ENCODE peak calls at places on chromosomes 4 and X, in six cellular contexts. M is keratinocyte, H is adipocyte, X is fibroblast of pulmonary artery, N is PC-3, L is heart right ventricle. Q is an unnamed sample.
A peak's percentile ranks its signal among the peaks of the same experiment; 100 is the strongest.

GRCh38 chrX:19535481-19535880 is 20.2 kb upstream of the MAP3K15 start:
- DNase-seq in M (no peak), X (peak; percentile 46), H (peak; percentile 48), N (peak; percentile 43), L (no peak), Q (peak; percentile 47)

GRCh38 chr4:113452152-113452551 is 309.4 kb downstream of the CAMK2D start:
- DNase-seq in N (no peak), L (no peak), H (no peak), M (no peak), X (no peak), Q (no peak)

GRCh38 chr4:165524532-165525190 is 145.9 kb downstream of the CPE start:
- DNase-seq in H (no peak), L (no peak), X (peak; percentile 73), N (no peak), M (no peak), Q (peak; percentile 29)

GRCh38 chrX:2370436-2370835 is 130.3 kb downstream of the DHRSX start:
- DNase-seq in M (no peak), H (peak; percentile 49), L (no peak), X (no peak), N (no peak), Q (no peak)

GRCh38 chr4:101355767-101356702 is 8.7 kb upstream of the PPP3CA start:
- DNase-seq in L (no peak), X (peak; percentile 89), M (no peak), H (peak; percentile 80), N (peak; percentile 83), Q (peak; percentile 92)

GRCh38 chr4:124903995-124904722 is 191.6 kb upstream of the ANKRD50 start:
- DNase-seq in H (peak; percentile 81), M (no peak), N (peak; percentile 71), L (peak; percentile 46), X (peak; percentile 67), Q (peak; percentile 63)

GRCh38 chr4:101615652-101616051 is 174.9 kb upstream of the BANK1 start:
- DNase-seq in X (no peak), H (no peak), L (no peak), N (no peak), M (no peak), Q (no peak)

GRCh38 chr4:151703401-151703800 is 57.4 kb downstream of the GATB start:
- DNase-seq in H (no peak), L (no peak), M (no peak), X (no peak), N (no peak), Q (no peak)

GRCh38 chr4:6855692-6856297 is 53.8 kb upstream of the TBC1D14 start:
- DNase-seq in N (peak; percentile 68), M (no peak), L (no peak), X (peak; percentile 71), H (peak; percentile 90), Q (peak; percentile 68)

GRCh38 chr4:70632028-70632427 is 3.5 kb downstream of the ENAM start:
- DNase-seq in X (peak; percentile 56), M (peak; percentile 17), N (peak; percentile 95), H (peak; percentile 13), L (no peak), Q (peak; percentile 69)

GRCh38 chr4:158169516-158169915 is 3.3 kb downstream of the GASK1B start:
- DNase-seq in N (no peak), H (no peak), X (no peak), L (no peak), M (no peak), Q (peak; percentile 33)
- H3K4me3 ChIP-seq in N (no peak overlapping the region), H (peak overlapping the region; percentile 90), X (peak overlapping the region; percentile 74), L (peak overlapping the region; percentile 71), M (no peak overlapping the region), Q (peak overlapping the region; percentile 64)

GRCh38 chrX:119482497-119483480 is 14.5 kb downstream of the SLC25A5 start:
- DNase-seq in N (peak; percentile 45), L (peak; percentile 53), M (no peak), X (peak; percentile 53), H (peak; percentile 58), Q (peak; percentile 56)

GRCh38 chrX:119479845-119480244 is 11.6 kb downstream of the SLC25A5 start:
- DNase-seq in X (no peak), H (no peak), L (no peak), M (no peak), N (no peak), Q (no peak)

GRCh38 chrX:119481218-119481875 is 13.1 kb downstream of the SLC25A5 start:
- DNase-seq in L (no peak), N (no peak), M (no peak), H (no peak), X (peak; percentile 36), Q (no peak)

GRCh38 chrX:119478504-119478903 is 10.3 kb downstream of the SLC25A5 start:
- DNase-seq in X (no peak), H (no peak), M (no peak), N (no peak), L (no peak), Q (no peak)

DNA sequence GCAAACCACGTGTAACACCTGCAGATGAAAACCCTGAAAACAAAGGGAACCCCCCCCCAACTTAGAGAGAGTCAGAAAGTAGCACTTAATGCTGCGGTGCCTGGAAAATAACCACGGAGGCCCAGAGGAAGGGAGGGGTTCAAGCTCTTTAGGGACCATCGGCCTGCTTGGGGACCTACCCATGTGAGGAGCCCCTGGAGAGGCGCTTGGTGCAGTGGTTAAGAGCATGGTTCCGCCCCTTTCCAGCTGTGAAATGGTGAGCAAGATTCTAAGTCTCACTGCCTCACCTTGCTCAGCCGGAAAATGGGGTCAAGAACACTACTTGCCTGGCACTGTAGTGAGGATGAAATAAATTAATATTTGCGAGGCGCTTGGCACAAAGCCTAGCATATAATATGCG is 13.8 kb downstream of the SLC25A5 start:
- DNase-seq in N (no peak), H (no peak), L (no peak), X (no peak), M (no peak), Q (no peak)
- H3K4me3 ChIP-seq in N (peak overlapping the region; percentile 59), H (peak overlapping the region; percentile 72), L (peak overlapping the region; percentile 55), X (peak overlapping the region; percentile 44), M (peak overlapping the region; percentile 22), Q (peak overlapping the region; percentile 40)

DNA sequence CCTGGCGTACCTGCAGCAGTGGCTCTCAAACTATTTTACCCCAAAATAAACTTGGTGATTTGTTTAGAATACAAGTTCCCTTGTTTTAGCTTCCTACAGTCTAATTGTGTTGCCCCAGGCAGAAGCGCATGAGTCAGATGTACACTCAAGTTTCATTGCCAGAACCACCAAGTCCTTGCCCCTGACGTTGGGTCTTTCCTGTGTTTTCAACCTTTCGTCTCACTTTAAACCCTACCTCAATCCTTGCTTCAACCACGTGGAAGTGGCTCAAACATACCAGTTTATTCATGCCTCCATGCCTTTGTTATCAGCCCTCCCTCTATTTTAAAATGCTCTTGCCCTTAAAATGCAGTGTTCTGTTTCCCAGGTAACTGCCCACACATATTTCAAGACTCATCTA is 66.3 kb upstream of the SLC7A11 start:
- DNase-seq in M (peak; percentile 94), X (peak; percentile 41), N (peak; percentile 89), H (peak; percentile 73), L (no peak), Q (peak; percentile 57)
- H3K4me3 ChIP-seq in M (peak overlapping the region; percentile 3), X (no peak overlapping the region), N (peak overlapping the region; percentile 35), H (no peak overlapping the region), L (no peak overlapping the region), Q (no peak overlapping the region)

GRCh38 chrX:110758781-110759180 is 36.8 kb downstream of the CHRDL1 start:
- DNase-seq in L (no peak), N (no peak), M (no peak), H (no peak), X (no peak), Q (no peak)
- H3K4me3 ChIP-seq in L (no peak overlapping the region), N (no peak overlapping the region), M (no peak overlapping the region), H (no peak overlapping the region), X (no peak overlapping the region), Q (no peak overlapping the region)

GRCh38 chr4:36343501-36343900 is 62.1 kb downstream of the DTHD1 start:
- DNase-seq in X (no peak), M (no peak), L (no peak), N (no peak), H (no peak), Q (no peak)
- H3K4me3 ChIP-seq in X (no peak overlapping the region), M (no peak overlapping the region), L (no peak overlapping the region), N (no peak overlapping the region), H (no peak overlapping the region), Q (no peak overlapping the region)

DNA sequence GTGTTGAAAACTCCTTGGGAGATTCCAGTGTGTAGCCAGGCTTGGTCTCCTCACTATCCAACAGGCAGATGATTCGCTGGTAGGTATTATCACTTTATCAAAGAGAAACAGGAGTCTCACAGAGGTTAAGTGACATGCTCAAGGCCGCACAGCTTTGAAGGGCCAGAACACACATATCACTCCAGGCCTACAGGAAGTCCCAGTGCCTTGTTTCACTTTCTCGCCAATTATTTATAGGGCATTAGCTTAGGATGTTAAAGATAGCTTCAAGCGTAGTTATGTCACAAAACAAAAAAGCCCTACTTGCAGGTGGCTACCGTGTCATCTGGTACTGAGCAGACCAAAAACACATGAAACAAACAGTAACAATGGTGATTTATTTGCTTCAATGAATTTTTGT is 13.2 kb downstream of the ATP8A1 start:
- DNase-seq in M (no peak), X (no peak), L (no peak), N (no peak), H (no peak), Q (no peak)
- H3K4me3 ChIP-seq in M (no peak overlapping the region), X (no peak overlapping the region), L (no peak overlapping the region), N (no peak overlapping the region), H (no peak overlapping the region), Q (no peak overlapping the region)

GRCh38 chr4:128709268-128709667 is 100.2 kb upstream of the JADE1 start:
- DNase-seq in N (no peak), L (no peak), M (no peak), H (no peak), X (no peak), Q (no peak)
- H3K4me3 ChIP-seq in N (no peak overlapping the region), L (no peak overlapping the region), M (no peak overlapping the region), H (no peak overlapping the region), X (no peak overlapping the region), Q (no peak overlapping the region)

GRCh38 chr4:15690020-15690809 is 8.6 kb downstream of the FAM200B start:
- DNase-seq in H (peak; percentile 79), M (peak; percentile 64), X (peak; percentile 97), N (peak; percentile 85), L (peak; percentile 19), Q (peak; percentile 95)
- H3K4me3 ChIP-seq in H (peak overlapping the region; percentile 45), M (peak overlapping the region; percentile 39), X (no peak overlapping the region), N (no peak overlapping the region), L (no peak overlapping the region), Q (no peak overlapping the region)

GRCh38 chr4:139299536-139299935 is 1.8 kb upstream of the NAA15 start:
- DNase-seq in H (peak; percentile 31), X (no peak), L (no peak), M (no peak), N (peak; percentile 79), Q (no peak)
- H3K4me3 ChIP-seq in H (peak overlapping the region; percentile 85), X (peak overlapping the region; percentile 90), L (peak overlapping the region; percentile 83), M (peak overlapping the region; percentile 86), N (peak overlapping the region; percentile 99), Q (peak overlapping the region; percentile 3)

DNA sequence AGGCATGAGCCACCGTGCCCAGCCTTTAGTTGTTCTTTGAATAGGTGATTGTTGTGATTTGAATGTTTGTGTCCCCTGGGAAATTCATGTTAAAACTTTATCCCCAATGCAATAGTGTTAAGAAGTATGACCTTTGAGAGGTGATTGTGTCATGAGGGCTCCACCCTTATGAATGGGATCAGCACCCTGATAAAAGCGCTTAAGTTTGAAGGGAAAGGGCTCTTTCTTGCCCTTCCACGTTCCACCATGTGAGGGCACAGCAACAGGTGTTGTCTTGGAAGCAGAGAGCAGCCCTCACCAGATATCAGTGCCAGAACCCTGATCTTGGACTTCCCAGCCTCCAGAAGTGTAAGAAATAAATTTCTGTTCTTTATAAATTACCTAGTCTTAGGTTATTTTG is 33.7 kb upstream of the RP2 start:
- DNase-seq in L (no peak), N (peak; percentile 46), X (no peak), H (no peak), M (no peak), Q (peak; percentile 15)
- H3K4me3 ChIP-seq in L (no peak overlapping the region), N (no peak overlapping the region), X (no peak overlapping the region), H (no peak overlapping the region), M (no peak overlapping the region), Q (no peak overlapping the region)